ENCODE peak calls at places on chromosomes 6 and 20, in seven cellular contexts. R, K, X, U, G, I and O are unnamed samples.

GRCh38 chr6:148591656-148592055 is 155.2 kb upstream of the UST start:
- DNase-seq in R (no peak), K (no peak), X (no peak), U (no peak), G (no peak), I (no peak), O (no peak)

GRCh38 chr6:163793584-163793983 is 379.1 kb downstream of the QKI start:
- DNase-seq in R (no peak), K (peak), X (no peak), U (no peak), G (no peak), I (peak), O (peak)

GRCh38 chr6:5401845-5402738 is 140.8 kb downstream of the FARS2 start:
- DNase-seq in R (peak), K (peak), X (no peak), U (no peak), G (no peak), I (no peak), O (no peak)

GRCh38 chr6:170087946-170088348 is 202.9 kb downstream of the DLL1 start:
- DNase-seq in R (peak), K (no peak), X (peak), U (peak), G (no peak), I (no peak), O (peak)

GRCh38 chr6:139534472-139535115 is 160.1 kb upstream of the CITED2 start:
- DNase-seq in R (peak), K (no peak), X (no peak), U (no peak), G (peak), I (no peak), O (no peak)

GRCh38 chr6:33583591-33584155 is 3.6 kb upstream of the BAK1 start:
- DNase-seq in R (no peak), K (peak), X (no peak), U (no peak), G (no peak), I (no peak), O (no peak)

GRCh38 chr6:167467793-167468431 is 143.0 kb downstream of the TTLL2 start:
- DNase-seq in R (no peak), K (no peak), X (no peak), U (no peak), G (no peak), I (no peak), O (no peak)

GRCh38 chr6:123415844-123416468 is 220.8 kb downstream of the TRDN start:
- DNase-seq in R (peak), K (peak), X (peak), U (no peak), G (peak), I (peak), O (peak)

GRCh38 chr20:49981218-49982071 is 1.3 kb upstream of the SNAI1 start:
- DNase-seq in R (no peak), K (no peak), X (no peak), U (no peak), G (no peak), I (no peak), O (no peak)

GRCh38 chr20:57787969-57788781 is 78.4 kb upstream of the PMEPA1 start:
- DNase-seq in R (no peak), K (no peak), X (no peak), U (no peak), G (no peak), I (no peak), O (no peak)

GRCh38 chr6:16694789-16695188 is 66.5 kb downstream of the ATXN1 start:
- DNase-seq in R (peak), K (no peak), X (peak), U (no peak), G (no peak), I (no peak), O (peak)

GRCh38 chr6:49839957-49840356 is 26.4 kb downstream of the CRISP1 start:
- DNase-seq in R (no peak), K (no peak), X (no peak), U (no peak), G (no peak), I (no peak), O (no peak)

GRCh38 chr6:56374841-56375369 is 127.5 kb upstream of the COL21A1 start:
- DNase-seq in R (no peak), K (no peak), X (no peak), U (peak), G (no peak), I (no peak), O (no peak)

GRCh38 chr6:168636147-168636982 is 195.4 kb downstream of the SMOC2 start:
- DNase-seq in R (no peak), K (no peak), X (no peak), U (no peak), G (peak), I (no peak), O (no peak)

GRCh38 chr20:4064118-4064962 is 49.0 kb upstream of the RNF24 start:
- DNase-seq in R (peak), K (peak), X (no peak), U (peak), G (no peak), I (peak), O (no peak)

GRCh38 chr6:97586344-97586743 is 303.3 kb upstream of the MMS22L start:
- DNase-seq in R (peak), K (peak), X (peak), U (no peak), G (no peak), I (peak), O (peak)

GRCh38 chr20:46811328-46812084 is 83.1 kb upstream of the EYA2 start:
- DNase-seq in R (no peak), K (no peak), X (no peak), U (no peak), G (no peak), I (no peak), O (no peak)

GRCh38 chr20:13430346-13431002 is 208.3 kb downstream of the TASP1 start:
- DNase-seq in R (peak), K (no peak), X (no peak), U (no peak), G (no peak), I (peak), O (no peak)

GRCh38 chr6:144259988-144260387 is 25.1 kb upstream of the UTRN start:
- DNase-seq in R (no peak), K (peak), X (no peak), U (no peak), G (no peak), I (no peak), O (no peak)

GRCh38 chr6:137884428-137884827 is 17.4 kb downstream of the TNFAIP3 start:
- DNase-seq in R (no peak), K (no peak), X (no peak), U (no peak), G (no peak), I (no peak), O (no peak)

GRCh38 chr20:18718129-18718528 is 95.5 kb upstream of the SCP2D1 start:
- DNase-seq in R (no peak), K (no peak), X (no peak), U (no peak), G (no peak), I (no peak), O (no peak)
- TF ChIP-seq CTCF in R (no peak), K (peak), X (no peak), U (no peak), G (peak), I (no peak), O (no peak)

DNA sequence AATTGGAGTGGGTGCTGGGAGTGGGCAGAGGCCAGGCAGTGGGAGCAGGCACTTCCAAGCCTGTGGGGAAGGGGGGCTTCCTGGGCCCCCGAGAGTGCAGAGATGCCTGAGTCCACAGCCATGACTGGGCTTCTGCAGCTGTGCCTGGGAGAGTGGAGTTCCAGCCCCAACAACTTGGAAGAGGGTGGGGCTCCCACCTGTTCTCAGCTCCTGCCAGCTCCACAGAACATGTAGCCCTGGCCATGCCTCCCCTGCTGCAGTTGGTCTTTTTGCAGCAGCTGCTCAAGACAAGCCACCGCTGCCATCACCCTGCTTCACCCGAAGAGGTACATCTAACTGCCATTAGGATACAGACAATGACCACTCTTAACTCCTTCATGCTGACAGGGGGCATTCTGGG is 1092.3 kb downstream of the KHDRBS2 start:
- DNase-seq in R (no peak), K (no peak), X (no peak), U (no peak), G (no peak), I (no peak), O (no peak)
- TF ChIP-seq CTCF in R (no peak), K (no peak), X (no peak), U (no peak), G (no peak), I (no peak), O (no peak)

GRCh38 chr6:159125014-159125609 is 44.1 kb upstream of the FNDC1 start:
- DNase-seq in R (no peak), K (no peak), X (no peak), U (no peak), G (no peak), I (no peak), O (no peak)
- TF ChIP-seq CTCF in R (peak), K (peak), X (no peak), U (no peak), G (peak), I (peak), O (no peak)

DNA sequence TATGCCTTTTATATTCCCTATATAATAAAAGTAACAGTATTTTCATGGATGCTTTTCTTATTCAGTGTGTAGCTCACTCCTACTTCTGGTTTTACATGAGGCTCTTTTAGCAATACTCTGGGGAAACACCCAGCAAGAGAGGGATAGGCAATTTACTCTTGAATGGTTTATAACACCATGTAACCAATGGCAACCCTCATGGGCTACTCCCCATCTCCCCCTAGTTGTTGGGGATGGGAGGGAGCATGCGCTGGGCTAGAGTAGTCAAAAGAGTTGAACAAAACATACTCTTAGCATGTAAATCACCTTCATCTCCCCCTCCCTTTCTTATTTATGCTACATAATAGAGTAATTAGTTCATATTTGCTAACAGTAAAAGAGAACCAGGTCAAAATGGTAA is 140.1 kb upstream of the LRFN2 start:
- DNase-seq in R (peak), K (peak), X (no peak), U (no peak), G (no peak), I (no peak), O (no peak)
- TF ChIP-seq CTCF in R (no peak), K (peak), X (no peak), U (no peak), G (no peak), I (no peak), O (no peak)